ENCODE peak calls at places on chromosomes 5 and 9, in nine cellular contexts. U is stimulated activated CD4-positive, alpha-beta T cell treated with anti-CD3 and anti-CD28 coated beads, Interleukin-1b, Interleukin-23, amount 100 ng/mL, for 24 hours; S is T-helper 1 cell; X is H54; V is stimulated activated naive CD8-positive, alpha-beta T cell treated with anti-CD3 and anti-CD28 coated beads, Interleukin-15, amount 100 ng/mL, for 72 hours; R is M059J; L is lung microvascular endothelial cell; W is fibroblast of the aortic adventitia; C is cardiac muscle cell. T is an unnamed sample.

GRCh38 chr5:157761690-157762611 is 18.4 kb downstream of the LSM11 start:
- DNase-seq in C (peak), S (no peak), U (no peak), R (peak), W (peak), V (peak), L (peak), X (no peak), T (peak)

GRCh38 chr5:172370237-172370640 is 84.1 kb downstream of the SH3PXD2B start:
- DNase-seq in L (no peak), R (no peak), S (no peak), V (no peak), X (no peak), C (no peak), U (no peak), W (no peak), T (no peak)

GRCh38 chr9:132114102-132114707 is 34.5 kb upstream of the MED27 start:
- DNase-seq in W (peak), L (peak), S (peak), C (peak), X (peak), R (peak), U (peak), V (peak), T (peak)

GRCh38 chr9:13443380-13444271 is 164.1 kb upstream of the MPDZ start:
- DNase-seq in S (no peak), U (no peak), L (peak), C (no peak), W (peak), V (no peak), R (no peak), X (no peak), T (no peak)

GRCh38 chr5:180423133-180423532 is 70.0 kb upstream of the GFPT2 start:
- DNase-seq in R (no peak), L (no peak), W (no peak), X (no peak), S (no peak), C (no peak), V (no peak), U (no peak), T (peak)

GRCh38 chr5:149792963-149793362 is 62.9 kb downstream of the PPARGC1B start:
- DNase-seq in L (no peak), R (no peak), S (no peak), C (no peak), W (no peak), X (no peak), U (no peak), V (no peak), T (peak)

GRCh38 chr5:81537905-81538535 is 144.1 kb upstream of the ACOT12 start:
- DNase-seq in C (no peak), L (no peak), U (no peak), R (no peak), V (no peak), S (no peak), W (no peak), X (no peak), T (no peak)

GRCh38 chr5:31854625-31855526 is 215.9 kb downstream of the PDZD2 start:
- DNase-seq in L (peak), U (no peak), V (no peak), W (peak), C (peak), R (peak), S (no peak), X (peak), T (peak)

GRCh38 chr5:57383093-57383861 is 99.3 kb downstream of the ACTBL2 start:
- DNase-seq in L (peak), C (no peak), S (no peak), X (peak), U (peak), V (peak), W (peak), R (peak), T (peak)

GRCh38 chr9:135705376-135705775 is 3.4 kb downstream of the KCNT1 start:
- DNase-seq in U (no peak), W (no peak), L (no peak), X (no peak), C (no peak), R (no peak), S (no peak), V (no peak), T (no peak)

GRCh38 chr9:36928670-36929349 is 105.3 kb downstream of the PAX5 start:
- DNase-seq in V (no peak), R (peak), S (no peak), C (no peak), L (peak), W (peak), U (peak), X (peak), T (peak)

GRCh38 chr5:107274576-107274975 is 396.2 kb downstream of the EFNA5 start:
- DNase-seq in U (no peak), W (no peak), V (no peak), R (no peak), S (no peak), C (no peak), L (no peak), X (no peak), T (peak)

T was measured in kidney tubule cell.